ENCODE peak calls at places on chromosome 3, in six cellular contexts. One of them, this sample, is unnamed.

GRCh38 chr3:76308541-76308940 is 523.2 kb upstream of the ZNF717 start:
- DNase-seq in H1: no peak
- DNase-seq in K562: no peak
- DNase-seq in GM12892: no peak
- DNase-seq in HepG2: no peak
- DNase-seq in GM12878: no peak
- DNase-seq in this sample: no peak

GRCh38 chr3:132879651-132880050 is 157.4 kb upstream of the NPHP3 start:
- DNase-seq in H1: no peak
- DNase-seq in K562: no peak
- DNase-seq in GM12892: no peak
- DNase-seq in HepG2: no peak
- DNase-seq in GM12878: no peak
- DNase-seq in this sample: no peak

GRCh38 chr3:4656646-4657318 is 163.6 kb downstream of the ITPR1 start:
- DNase-seq in H1: no peak
- DNase-seq in K562: no peak
- DNase-seq in GM12892: no peak
- DNase-seq in HepG2: no peak
- DNase-seq in GM12878: no peak
- DNase-seq in this sample: no peak

GRCh38 chr3:106421928-106422327 is 553.1 kb upstream of the CBLB start:
- DNase-seq in H1: no peak
- DNase-seq in K562: no peak
- DNase-seq in GM12892: no peak
- DNase-seq in HepG2: no peak
- DNase-seq in GM12878: no peak
- DNase-seq in this sample: no peak

GRCh38 chr3:23594066-23594465 is 211.7 kb upstream of the UBE2E1 start:
- DNase-seq in H1: no peak
- DNase-seq in K562: no peak
- DNase-seq in GM12892: no peak
- DNase-seq in HepG2: no peak
- DNase-seq in GM12878: no peak
- DNase-seq in this sample: no peak

GRCh38 chr3:94063497-94064119 is 747 bp downstream of the NSUN3 start:
- DNase-seq in H1: no peak
- DNase-seq in K562: no peak
- DNase-seq in GM12892: no peak
- DNase-seq in HepG2: peak
- DNase-seq in GM12878: no peak
- DNase-seq in this sample: no peak

GRCh38 chr3:81592101-81592500 is 169.3 kb downstream of the GBE1 start:
- DNase-seq in H1: no peak
- DNase-seq in K562: no peak
- DNase-seq in GM12892: no peak
- DNase-seq in HepG2: no peak
- DNase-seq in GM12878: no peak
- DNase-seq in this sample: no peak

GRCh38 chr3:46482632-46483311 is 15.0 kb upstream of the RTP3 start:
- DNase-seq in H1: no peak
- DNase-seq in K562: no peak
- DNase-seq in GM12892: no peak
- DNase-seq in HepG2: no peak
- DNase-seq in GM12878: no peak
- DNase-seq in this sample: no peak

GRCh38 chr3:138875096-138875753 is 40.5 kb upstream of the PIK3CB start:
- DNase-seq in H1: no peak
- DNase-seq in K562: no peak
- DNase-seq in GM12892: no peak
- DNase-seq in HepG2: no peak
- DNase-seq in GM12878: no peak
- DNase-seq in this sample: no peak

GRCh38 chr3:194265505-194265892 is 85.6 kb downstream of the CPN2 start:
- DNase-seq in H1: no peak
- DNase-seq in K562: no peak
- DNase-seq in GM12892: no peak
- DNase-seq in HepG2: no peak
- DNase-seq in GM12878: no peak
- DNase-seq in this sample: no peak

GRCh38 chr3:192902481-192903023 is 15.1 kb downstream of the MB21D2 start:
- DNase-seq in H1: no peak
- DNase-seq in K562: no peak
- DNase-seq in GM12892: no peak
- DNase-seq in HepG2: no peak
- DNase-seq in GM12878: no peak
- DNase-seq in this sample: no peak

GRCh38 chr3:39724233-39724846 is 85.1 kb upstream of the MYRIP start:
- DNase-seq in H1: no peak
- DNase-seq in K562: peak
- DNase-seq in GM12892: no peak
- DNase-seq in HepG2: no peak
- DNase-seq in GM12878: no peak
- DNase-seq in this sample: no peak

GRCh38 chr3:153165211-153165815 is 3.3 kb downstream of the RAP2B start:
- DNase-seq in H1: no peak
- DNase-seq in K562: peak
- DNase-seq in GM12892: no peak
- DNase-seq in HepG2: no peak
- DNase-seq in GM12878: no peak
- DNase-seq in this sample: no peak

GRCh38 chr3:42728668-42729364 is 26.2 kb upstream of the HHATL start:
- DNase-seq in H1: peak
- DNase-seq in K562: no peak
- DNase-seq in GM12892: no peak
- DNase-seq in HepG2: no peak
- DNase-seq in GM12878: no peak
- DNase-seq in this sample: no peak

GRCh38 chr3:189305412-189305811 is 133.6 kb downstream of the TPRG1 start:
- DNase-seq in H1: no peak
- DNase-seq in K562: no peak
- DNase-seq in GM12892: no peak
- DNase-seq in HepG2: no peak
- DNase-seq in GM12878: no peak
- DNase-seq in this sample: no peak

GRCh38 chr3:71163216-71163918 is 420.2 kb downstream of the FOXP1 start:
- DNase-seq in H1: no peak
- DNase-seq in K562: no peak
- DNase-seq in GM12892: no peak
- DNase-seq in HepG2: no peak
- DNase-seq in GM12878: no peak
- DNase-seq in this sample: no peak

GRCh38 chr3:165206454-165207266 is 10.5 kb upstream of the SLITRK3 start:
- DNase-seq in H1: peak
- DNase-seq in K562: peak
- DNase-seq in GM12892: no peak
- DNase-seq in HepG2: peak
- DNase-seq in GM12878: no peak
- DNase-seq in this sample: no peak

GRCh38 chr3:41053220-41053619 is 146.1 kb upstream of the CTNNB1 start:
- DNase-seq in H1: no peak
- DNase-seq in K562: no peak
- DNase-seq in GM12892: no peak
- DNase-seq in HepG2: no peak
- DNase-seq in GM12878: no peak
- DNase-seq in this sample: no peak

GRCh38 chr3:36444909-36445308 is 64.6 kb downstream of the STAC start:
- DNase-seq in H1: no peak
- DNase-seq in K562: no peak
- DNase-seq in GM12892: no peak
- DNase-seq in HepG2: no peak
- DNase-seq in GM12878: no peak
- DNase-seq in this sample: no peak

GRCh38 chr3:73604491-73604890 is 20.2 kb downstream of the PDZRN3 start:
- DNase-seq in H1: no peak
- DNase-seq in K562: no peak
- DNase-seq in GM12892: no peak
- DNase-seq in HepG2: no peak
- DNase-seq in GM12878: no peak
- DNase-seq in this sample: no peak

GRCh38 chr3:44906997-44907396 is 32.6 kb downstream of the TGM4 start:
- DNase-seq in H1: no peak
- DNase-seq in K562: no peak
- DNase-seq in GM12892: no peak
- DNase-seq in HepG2: no peak
- DNase-seq in GM12878: no peak
- DNase-seq in this sample: no peak

GRCh38 chr3:28651159-28651558 is 302.5 kb upstream of the AZI2 start:
- DNase-seq in H1: no peak
- DNase-seq in K562: no peak
- DNase-seq in GM12892: no peak
- DNase-seq in HepG2: no peak
- DNase-seq in GM12878: no peak
- DNase-seq in this sample: no peak

GRCh38 chr3:29759021-29759359 is 478.1 kb downstream of the RBMS3 start:
- DNase-seq in H1: no peak
- DNase-seq in K562: no peak
- DNase-seq in GM12892: no peak
- DNase-seq in HepG2: no peak
- DNase-seq in GM12878: no peak
- DNase-seq in this sample: no peak

GRCh38 chr3:190034446-190034845 is 86.3 kb downstream of the P3H2 start:
- DNase-seq in H1: no peak
- DNase-seq in K562: no peak
- DNase-seq in GM12892: no peak
- DNase-seq in HepG2: no peak
- DNase-seq in GM12878: no peak
- DNase-seq in this sample: no peak

GRCh38 chr3:78101363-78101762 is 1061.5 kb downstream of the ROBO2 start:
- DNase-seq in H1: no peak
- DNase-seq in K562: no peak
- DNase-seq in GM12892: no peak
- DNase-seq in HepG2: no peak
- DNase-seq in GM12878: no peak
- DNase-seq in this sample: no peak

GRCh38 chr3:196422976-196423781 is 9.0 kb downstream of the UBXN7 start:
- DNase-seq in H1: no peak
- DNase-seq in K562: peak
- DNase-seq in GM12892: no peak
- DNase-seq in HepG2: no peak
- DNase-seq in GM12878: no peak
- DNase-seq in this sample: no peak

GRCh38 chr3:181699171-181699903 is 12.4 kb upstream of the SOX2 start:
- DNase-seq in H1: peak
- DNase-seq in K562: no peak
- DNase-seq in GM12892: no peak
- DNase-seq in HepG2: no peak
- DNase-seq in GM12878: no peak
- DNase-seq in this sample: no peak
- TF ChIP-seq TAF1 in H1: no peak
- TF ChIP-seq TAF1 in K562: no peak
- TF ChIP-seq TAF1 in GM12892: no peak
- TF ChIP-seq TAF1 in HepG2: no peak
- TF ChIP-seq TAF1 in GM12878: no peak
- TF ChIP-seq TAF1 in this sample: no peak

GRCh38 chr3:63964287-63965073 is 52.3 kb upstream of the SCAANT1 start:
- DNase-seq in H1: no peak
- DNase-seq in K562: no peak
- DNase-seq in GM12892: no peak
- DNase-seq in HepG2: no peak
- DNase-seq in GM12878: no peak
- DNase-seq in this sample: no peak
- TF ChIP-seq POLR2AphosphoS5 in H1: no peak
- TF ChIP-seq POLR2AphosphoS5 in K562: no peak
- TF ChIP-seq POLR2AphosphoS5 in GM12892: no peak
- TF ChIP-seq POLR2AphosphoS5 in HepG2: no peak
- TF ChIP-seq POLR2AphosphoS5 in GM12878: no peak
- TF ChIP-seq POLR2AphosphoS5 in this sample: no peak

GRCh38 chr3:128123538-128124368 is at the start of gene RUVBL1:
- DNase-seq in H1: peak
- DNase-seq in K562: peak
- DNase-seq in GM12892: peak
- DNase-seq in HepG2: peak
- DNase-seq in GM12878: peak
- DNase-seq in this sample: peak
- TF ChIP-seq POLR2A in H1: peak
- TF ChIP-seq POLR2A in K562: peak
- TF ChIP-seq POLR2A in GM12892: peak
- TF ChIP-seq POLR2A in HepG2: peak
- TF ChIP-seq POLR2A in GM12878: peak
- TF ChIP-seq POLR2A in this sample: peak

GRCh38 chr3:187741403-187742350 is 3.6 kb downstream of the BCL6 start:
- DNase-seq in H1: peak
- DNase-seq in K562: peak
- DNase-seq in GM12892: no peak
- DNase-seq in HepG2: peak
- DNase-seq in GM12878: no peak
- DNase-seq in this sample: no peak

GRCh38 chr3:187745201-187746058 is at the start of gene BCL6:
- DNase-seq in H1: peak
- DNase-seq in K562: peak
- DNase-seq in GM12892: no peak
- DNase-seq in HepG2: peak
- DNase-seq in GM12878: no peak
- DNase-seq in this sample: no peak

GRCh38 chr3:187742351-187743171 is 2.7 kb downstream of the BCL6 start:
- DNase-seq in H1: no peak
- DNase-seq in K562: peak
- DNase-seq in GM12892: no peak
- DNase-seq in HepG2: no peak
- DNase-seq in GM12878: no peak
- DNase-seq in this sample: no peak

GRCh38 chr3:187744169-187745151 is 808 bp downstream of the BCL6 start:
- DNase-seq in H1: no peak
- DNase-seq in K562: peak
- DNase-seq in GM12892: no peak
- DNase-seq in HepG2: no peak
- DNase-seq in GM12878: no peak
- DNase-seq in this sample: no peak

DNA sequence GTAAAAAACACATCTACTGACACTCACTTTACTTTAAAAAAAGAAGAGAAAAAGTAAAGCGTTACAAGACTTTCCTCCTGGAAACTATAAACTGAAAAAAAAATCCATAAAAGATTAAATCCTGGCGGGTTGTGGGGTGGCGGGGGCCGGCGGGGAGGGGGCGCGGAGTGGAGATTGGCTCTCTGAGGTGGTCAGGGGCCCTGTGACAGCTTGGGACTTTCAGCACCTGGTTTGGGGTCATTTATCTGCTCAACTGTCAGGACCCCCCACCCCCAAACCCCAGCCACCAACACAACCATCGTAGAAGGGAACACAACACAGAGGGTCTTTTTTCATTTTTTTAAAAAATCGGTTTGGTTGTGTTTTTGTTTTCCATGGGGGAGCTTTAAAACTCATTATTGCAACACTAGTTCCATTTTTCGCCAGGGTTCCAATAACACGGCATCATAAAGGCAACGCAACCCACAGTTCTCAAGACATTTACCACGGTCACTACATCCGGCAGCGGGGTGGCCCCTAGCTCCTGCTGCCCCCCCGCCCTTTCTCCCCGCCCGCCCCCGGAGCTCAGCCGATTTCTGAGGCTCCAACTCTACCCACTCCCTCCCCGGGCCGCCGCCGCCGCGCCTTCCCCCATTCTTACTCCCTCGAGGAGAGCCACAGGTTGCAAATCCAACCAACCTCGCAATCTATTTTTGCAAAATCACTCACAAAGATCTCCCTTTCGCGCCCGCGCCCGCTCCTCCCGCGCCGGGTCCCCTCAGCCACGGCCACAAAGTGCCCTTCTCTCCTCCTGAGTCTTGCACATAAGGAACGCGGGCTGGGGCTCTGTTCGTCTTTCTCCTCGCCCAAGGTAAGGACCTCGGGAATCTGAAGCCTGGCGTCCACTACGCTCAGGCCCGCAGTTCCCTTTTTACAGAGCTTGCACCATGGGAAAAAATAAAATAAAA is 1.8 kb downstream of the BCL6 start:
- DNase-seq in H1: peak
- DNase-seq in K562: peak
- DNase-seq in GM12892: no peak
- DNase-seq in HepG2: no peak
- DNase-seq in GM12878: no peak
- DNase-seq in this sample: no peak
- TF ChIP-seq TAF1 in H1: no peak
- TF ChIP-seq TAF1 in K562: peak
- TF ChIP-seq TAF1 in GM12892: no peak
- TF ChIP-seq TAF1 in HepG2: peak
- TF ChIP-seq TAF1 in GM12878: no peak
- TF ChIP-seq TAF1 in this sample: no peak

This sample was measured in GM12891.